ENCODE peak calls at places on chromosomes 4 and X, in seven cellular contexts. P, O, T, Q, H, I and A are unnamed samples.

GRCh38 chr4:20180509-20180908 is 71.2 kb upstream of the SLIT2 start:
- DNase-seq in I (no peak), H (no peak), Q (no peak), O (no peak), T (no peak), P (no peak), A (no peak)

GRCh38 chrX:7270018-7270417 is 122.1 kb upstream of the PUDP start:
- DNase-seq in T (peak), P (no peak), O (no peak), I (no peak), H (no peak), Q (no peak), A (peak)

GRCh38 chr4:80058740-80059139 is 14.3 kb downstream of the ANTXR2 start:
- DNase-seq in T (peak), P (no peak), O (no peak), I (peak), H (no peak), Q (peak), A (no peak)

GRCh38 chr4:83516042-83516772 is 19.7 kb upstream of the GPAT3 start:
- DNase-seq in P (no peak), O (no peak), T (peak), Q (peak), H (no peak), I (no peak), A (peak)

GRCh38 chr4:90061881-90062280 is 65.3 kb upstream of the CCSER1 start:
- DNase-seq in Q (no peak), T (no peak), P (no peak), H (no peak), I (no peak), O (no peak), A (no peak)

GRCh38 chr4:119290598-119290997 is 31.3 kb downstream of the FABP2 start:
- DNase-seq in Q (no peak), T (no peak), I (no peak), P (no peak), O (peak), H (no peak), A (no peak)

GRCh38 chrX:111098874-111099273 is 2.9 kb downstream of the PAK3 start:
- DNase-seq in Q (peak), O (peak), I (peak), H (peak), P (no peak), T (peak), A (peak)

GRCh38 chr4:578451-579443 is 2.7 kb upstream of the TMEM271 start:
- DNase-seq in Q (no peak), H (no peak), T (no peak), I (no peak), P (no peak), O (no peak), A (no peak)

GRCh38 chr4:110586137-110586850 is 36.6 kb downstream of the PITX2 start:
- DNase-seq in P (peak), Q (peak), O (peak), I (no peak), T (peak), H (peak), A (peak)

GRCh38 chr4:47968847-47969246 is 47.6 kb downstream of the CNGA1 start:
- DNase-seq in I (no peak), T (no peak), O (no peak), Q (no peak), H (no peak), P (no peak), A (peak)

GRCh38 chrX:18146009-18146408 is 74.7 kb downstream of the BEND2 start:
- DNase-seq in Q (no peak), O (no peak), P (no peak), I (no peak), H (no peak), T (no peak), A (no peak)

GRCh38 chr4:128249787-128250668 is 37.6 kb downstream of the PGRMC2 start:
- DNase-seq in I (no peak), P (no peak), Q (no peak), T (no peak), H (no peak), O (no peak), A (no peak)

GRCh38 chrX:130770615-130771014 is 132.4 kb downstream of the ENOX2 start:
- DNase-seq in O (no peak), H (peak), T (peak), P (peak), Q (peak), I (no peak), A (peak)

GRCh38 chrX:152907084-152907651 is 9.3 kb downstream of the ZNF185 start:
- DNase-seq in I (no peak), P (no peak), H (no peak), O (no peak), Q (peak), T (peak), A (no peak)

GRCh38 chr4:156870166-156870565 is 101.4 kb downstream of the PDGFC start:
- DNase-seq in H (no peak), T (peak), Q (peak), I (no peak), O (no peak), P (no peak), A (no peak)

GRCh38 chr4:1600211-1600780 is 83.8 kb downstream of the FAM53A start:
- DNase-seq in T (no peak), Q (no peak), H (no peak), P (no peak), I (no peak), O (no peak), A (no peak)

GRCh38 chr4:119284876-119285611 is 36.9 kb downstream of the FABP2 start:
- DNase-seq in T (peak), P (no peak), O (no peak), Q (peak), H (no peak), I (no peak), A (no peak)

GRCh38 chr4:4914059-4914820 is 54.8 kb downstream of the MSX1 start:
- DNase-seq in O (no peak), P (peak), H (peak), T (peak), Q (peak), I (no peak), A (peak)

GRCh38 chr4:185834778-185835177 is 22.8 kb upstream of the SORBS2 start:
- DNase-seq in P (no peak), H (no peak), I (no peak), O (no peak), T (no peak), Q (no peak), A (no peak)

GRCh38 chrX:18099745-18100144 is 120.9 kb downstream of the BEND2 start:
- DNase-seq in O (peak), I (no peak), T (no peak), P (no peak), Q (no peak), H (no peak), A (peak)

GRCh38 chrX:53374222-53374820 is 48.1 kb downstream of the SMC1A start:
- DNase-seq in Q (peak), O (no peak), I (no peak), H (no peak), P (no peak), T (peak), A (no peak)

GRCh38 chr4:7421356-7422097 is 13.2 kb downstream of the PSAPL1 start:
- DNase-seq in T (no peak), H (no peak), O (no peak), P (no peak), I (no peak), Q (no peak), A (no peak)

GRCh38 chr4:38281416-38282071 is 321.3 kb downstream of the PTTG2 start:
- DNase-seq in Q (peak), O (no peak), I (no peak), P (peak), H (no peak), T (peak), A (peak)

GRCh38 chr4:121270384-121270783 is 106.3 kb upstream of the TNIP3 start:
- DNase-seq in P (no peak), H (no peak), Q (no peak), I (no peak), O (no peak), T (no peak), A (peak)

GRCh38 chr4:10186228-10187214 is 69.9 kb upstream of the WDR1 start:
- DNase-seq in O (peak), P (no peak), I (no peak), Q (no peak), T (no peak), H (no peak), A (no peak)

GRCh38 chr4:123176605-123177004 is 220.0 kb upstream of the SPRY1 start:
- DNase-seq in I (no peak), Q (no peak), O (no peak), T (no peak), H (no peak), P (no peak), A (no peak)

GRCh38 chr4:164446516-164446915 is 307.4 kb upstream of the SMIM31 start:
- DNase-seq in I (no peak), Q (no peak), T (peak), O (no peak), P (peak), H (no peak), A (peak)

GRCh38 chr4:42458686-42459085 is 61.4 kb downstream of the SHISA3 start:
- DNase-seq in P (no peak), O (no peak), I (no peak), H (no peak), Q (no peak), T (no peak), A (no peak)

GRCh38 chr4:131540256-131540655 is 1608.8 kb upstream of the PCDH10 start:
- DNase-seq in T (no peak), O (no peak), P (no peak), I (no peak), Q (no peak), H (no peak), A (no peak)

GRCh38 chr4:29046716-29047115 is 1673.5 kb upstream of the PCDH7 start:
- DNase-seq in H (no peak), O (no peak), T (peak), P (no peak), I (no peak), Q (peak), A (peak)

GRCh38 chrX:30577362-30577961 is at the start of gene TASL:
- DNase-seq in P (no peak), I (peak), T (no peak), H (no peak), Q (no peak), O (no peak), A (no peak)

GRCh38 chr4:187504974-187505797 is 490.4 kb upstream of the ZFP42 start:
- DNase-seq in Q (no peak), T (no peak), O (no peak), P (no peak), H (no peak), I (no peak), A (peak)

GRCh38 chr4:57265831-57266582 is 155.8 kb upstream of the IGFBP7 start:
- DNase-seq in H (no peak), O (no peak), Q (no peak), I (no peak), T (no peak), P (no peak), A (no peak)

GRCh38 chr4:90958256-90958895 is 831.2 kb downstream of the CCSER1 start:
- DNase-seq in T (peak), Q (peak), H (no peak), P (peak), I (no peak), O (no peak), A (peak)

GRCh38 chr4:81221303-81222081 is 6.5 kb upstream of the PRKG2 start:
- DNase-seq in I (no peak), H (no peak), O (no peak), Q (peak), P (no peak), T (peak), A (no peak)

GRCh38 chr4:88765729-88766128 is 68.1 kb upstream of the NAP1L5 start:
- DNase-seq in I (no peak), O (no peak), T (peak), Q (peak), H (no peak), P (peak), A (peak)

GRCh38 chr4:181688416-181688815 is 554.8 kb upstream of the TENM3 start:
- DNase-seq in O (no peak), H (no peak), Q (peak), T (peak), I (no peak), P (no peak), A (no peak)

DNA sequence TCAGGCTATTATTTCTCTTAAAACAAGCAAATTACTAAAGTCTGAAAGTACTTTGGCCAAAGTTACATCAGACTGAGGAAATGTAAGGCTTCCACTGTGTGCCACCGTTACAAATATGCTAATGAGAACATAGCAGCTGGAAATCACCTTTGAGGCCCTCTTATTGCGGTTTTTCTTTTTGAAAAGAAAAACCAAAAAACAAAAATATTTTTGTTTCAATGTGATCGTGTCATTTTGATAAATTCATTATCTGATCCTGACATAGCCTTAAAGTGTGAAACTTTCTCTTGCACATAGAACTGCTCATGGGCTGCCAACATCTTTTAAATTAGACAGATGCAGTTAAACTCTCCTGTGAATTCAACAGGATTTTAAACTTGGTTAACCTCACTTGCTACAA is 2.8 kb upstream of the TIFA start:
- DNase-seq in T (no peak), Q (no peak), H (no peak), P (no peak), I (no peak), O (no peak), A (no peak)
- TF ChIP-seq CTCF in T (no peak), Q (no peak), H (no peak), P (no peak), I (no peak), O (no peak), A (no peak)

GRCh38 chr4:46645092-46645491 is 255.2 kb upstream of the GABRA2 start:
- DNase-seq in T (no peak), H (no peak), P (no peak), O (no peak), Q (no peak), I (no peak), A (no peak)

GRCh38 chr4:46649390-46649789 is 259.5 kb upstream of the GABRA2 start:
- DNase-seq in P (no peak), O (no peak), H (no peak), T (peak), I (no peak), Q (peak), A (no peak)

GRCh38 chr4:46653842-46654241 is 255.2 kb downstream of the COX7B2 start:
- DNase-seq in P (no peak), Q (no peak), T (no peak), H (no peak), O (no peak), I (no peak), A (no peak)

DNA sequence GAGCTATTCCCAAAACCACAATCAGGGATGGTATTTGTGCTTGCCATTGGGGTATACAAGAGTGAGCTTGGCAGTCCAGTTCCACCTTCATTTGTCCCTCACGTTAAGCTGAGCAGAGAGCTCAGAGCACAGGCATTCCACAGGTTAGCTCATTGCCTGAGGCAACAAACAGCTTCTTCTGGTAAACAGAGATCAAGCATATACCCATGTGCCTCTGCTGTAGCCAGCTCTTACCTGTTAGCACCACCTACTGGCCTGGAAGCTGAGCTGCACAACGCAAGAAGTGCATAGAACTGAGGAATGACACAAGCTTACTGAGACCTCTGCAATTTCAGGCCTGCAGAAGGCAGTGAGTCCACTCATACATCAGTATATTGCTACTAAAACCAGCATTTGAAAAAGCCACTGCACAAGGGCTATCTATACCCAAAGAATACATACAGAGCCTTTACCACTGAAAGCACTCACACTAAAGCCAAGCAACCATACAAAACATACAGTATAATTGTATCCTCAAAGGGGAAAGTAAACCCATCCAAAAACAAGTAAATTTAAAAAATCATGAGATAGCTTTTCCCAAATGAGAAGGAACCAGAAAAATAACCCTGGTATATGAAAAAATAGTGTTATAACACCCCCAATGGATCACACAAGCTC is 258.3 kb upstream of the GABRA2 start:
- DNase-seq in T (peak), H (peak), P (peak), O (peak), Q (peak), I (no peak), A (peak)
- TF ChIP-seq CTCF in T (peak), H (peak), P (peak), O (peak), Q (peak), I (no peak), A (peak)

GRCh38 chrX:57282568-57282967 is 3.9 kb upstream of the FAAH2 start:
- DNase-seq in Q (no peak), H (no peak), O (no peak), I (no peak), T (no peak), P (no peak), A (peak)
- TF ChIP-seq CTCF in Q (no peak), H (peak), O (no peak), I (peak), T (no peak), P (no peak), A (no peak)

GRCh38 chr4:40720351-40720750 is 29.4 kb upstream of the NSUN7 start:
- DNase-seq in I (no peak), O (no peak), Q (no peak), T (no peak), P (no peak), H (no peak), A (no peak)

GRCh38 chr4:40720931-40721330 is 28.8 kb upstream of the NSUN7 start:
- DNase-seq in O (no peak), H (no peak), Q (no peak), P (no peak), I (no peak), T (no peak), A (no peak)

GRCh38 chr4:40721730-40722171 is 28.0 kb upstream of the NSUN7 start:
- DNase-seq in O (no peak), P (no peak), Q (no peak), T (peak), I (no peak), H (no peak), A (peak)

GRCh38 chr4:40718571-40718970 is 31.2 kb upstream of the NSUN7 start:
- DNase-seq in O (no peak), Q (no peak), I (no peak), P (no peak), H (no peak), T (no peak), A (no peak)

DNA sequence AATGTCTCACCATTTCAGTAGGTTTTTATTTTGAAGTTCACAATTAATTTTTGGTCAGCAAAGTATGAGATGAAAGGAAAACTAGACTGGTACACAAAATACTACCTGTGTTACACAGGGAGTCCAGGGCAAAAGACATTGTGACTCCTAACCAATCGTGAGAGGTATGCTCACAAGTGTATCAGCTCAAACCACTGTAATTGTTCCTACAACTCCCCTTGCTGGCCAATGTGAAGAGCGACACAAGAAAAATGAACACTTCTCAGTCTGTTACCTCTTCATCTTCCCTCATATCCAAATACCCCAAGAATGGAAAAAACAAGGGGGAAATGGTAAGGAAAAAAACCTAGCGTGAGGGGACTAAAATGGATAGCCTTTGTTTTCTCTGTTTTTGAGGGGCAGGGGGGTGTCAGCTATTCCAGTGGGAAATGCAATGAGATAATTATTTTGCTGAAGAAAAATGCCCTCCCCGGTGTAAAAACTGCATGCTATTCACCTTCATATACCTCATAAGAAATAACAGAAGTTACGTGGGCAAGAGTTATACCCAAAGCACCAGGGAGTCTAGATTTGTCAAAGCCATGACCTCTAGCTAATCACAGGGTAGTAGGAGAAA is 30.6 kb upstream of the NSUN7 start:
- DNase-seq in P (peak), T (peak), O (peak), Q (peak), I (no peak), H (peak), A (peak)
- TF ChIP-seq CTCF in P (peak), T (peak), O (peak), Q (peak), I (no peak), H (peak), A (peak)

GRCh38 chr4:177051473-177052060 is 258.1 kb upstream of the NEIL3 start:
- DNase-seq in H (no peak), P (no peak), T (peak), Q (peak), I (no peak), O (peak), A (peak)
- TF ChIP-seq CTCF in H (peak), P (peak), T (peak), Q (peak), I (no peak), O (peak), A (peak)